ENCODE peak calls at places on chromosomes 2 and 18, in eight cellular contexts. One of them, this sample, is unnamed.

GRCh38 chr2:189566046-189566445 is 14.5 kb downstream of the SLC40A1 start:
- DNase-seq in PC-9: no peak
- DNase-seq in HCT116: no peak
- DNase-seq in neural progenitor cell: no peak
- DNase-seq in PC-3: no peak
- DNase-seq in hepatocyte: no peak
- DNase-seq in mammary epithelial cell: no peak
- DNase-seq in H1: no peak
- DNase-seq in this sample: peak; percentile 39

GRCh38 chr2:132593171-132593570 is 76.8 kb downstream of the LYPD1 start:
- DNase-seq in PC-9: peak; percentile 37
- DNase-seq in HCT116: no peak
- DNase-seq in neural progenitor cell: no peak
- DNase-seq in PC-3: no peak
- DNase-seq in hepatocyte: peak; percentile 28
- DNase-seq in mammary epithelial cell: peak; percentile 31
- DNase-seq in H1: no peak
- DNase-seq in this sample: peak; percentile 34

GRCh38 chr2:237660381-237660900 is 33.1 kb downstream of the LRRFIP1 start:
- DNase-seq in PC-9: peak; percentile 94
- DNase-seq in HCT116: no peak
- DNase-seq in neural progenitor cell: no peak
- DNase-seq in PC-3: peak; percentile 23
- DNase-seq in hepatocyte: no peak
- DNase-seq in mammary epithelial cell: no peak
- DNase-seq in H1: no peak
- DNase-seq in this sample: no peak

GRCh38 chr2:72024451-72025175 is 123.0 kb downstream of the CYP26B1 start:
- DNase-seq in PC-9: no peak
- DNase-seq in HCT116: no peak
- DNase-seq in neural progenitor cell: no peak
- DNase-seq in PC-3: no peak
- DNase-seq in hepatocyte: no peak
- DNase-seq in mammary epithelial cell: no peak
- DNase-seq in H1: no peak
- DNase-seq in this sample: peak; percentile 40

GRCh38 chr2:96407041-96407918 is 71.7 kb downstream of the NCAPH start:
- DNase-seq in PC-9: peak; percentile 71
- DNase-seq in HCT116: peak; percentile 72
- DNase-seq in neural progenitor cell: peak; percentile 81
- DNase-seq in PC-3: peak; percentile 81
- DNase-seq in hepatocyte: peak; percentile 81
- DNase-seq in mammary epithelial cell: peak; percentile 56
- DNase-seq in H1: peak; percentile 53
- DNase-seq in this sample: peak; percentile 81

GRCh38 chr18:70627100-70627802 is 338.4 kb downstream of the SOCS6 start:
- DNase-seq in PC-9: no peak
- DNase-seq in HCT116: no peak
- DNase-seq in neural progenitor cell: no peak
- DNase-seq in PC-3: no peak
- DNase-seq in hepatocyte: no peak
- DNase-seq in mammary epithelial cell: no peak
- DNase-seq in H1: no peak
- DNase-seq in this sample: no peak

GRCh38 chr2:119407430-119408220 is 24.0 kb upstream of the TMEM37 start:
- DNase-seq in PC-9: peak; percentile 44
- DNase-seq in HCT116: peak; percentile 52
- DNase-seq in neural progenitor cell: peak; percentile 70
- DNase-seq in PC-3: peak; percentile 71
- DNase-seq in hepatocyte: peak; percentile 76
- DNase-seq in mammary epithelial cell: peak; percentile 25
- DNase-seq in H1: no peak
- DNase-seq in this sample: peak; percentile 87

GRCh38 chr18:35436076-35436649 is 59.0 kb upstream of the ZNF396 start:
- DNase-seq in PC-9: peak; percentile 78
- DNase-seq in HCT116: no peak
- DNase-seq in neural progenitor cell: no peak
- DNase-seq in PC-3: peak; percentile 68
- DNase-seq in hepatocyte: no peak
- DNase-seq in mammary epithelial cell: peak; percentile 58
- DNase-seq in H1: no peak
- DNase-seq in this sample: no peak

GRCh38 chr2:152054593-152054992 is 44.3 kb downstream of the CACNB4 start:
- DNase-seq in PC-9: peak; percentile 65
- DNase-seq in HCT116: peak; percentile 36
- DNase-seq in neural progenitor cell: no peak
- DNase-seq in PC-3: peak; percentile 75
- DNase-seq in hepatocyte: no peak
- DNase-seq in mammary epithelial cell: peak; percentile 66
- DNase-seq in H1: no peak
- DNase-seq in this sample: peak; percentile 68

GRCh38 chr2:209501579-209501978 is 77.7 kb downstream of the MAP2 start:
- DNase-seq in PC-9: no peak
- DNase-seq in HCT116: no peak
- DNase-seq in neural progenitor cell: no peak
- DNase-seq in PC-3: no peak
- DNase-seq in hepatocyte: no peak
- DNase-seq in mammary epithelial cell: no peak
- DNase-seq in H1: no peak
- DNase-seq in this sample: no peak

GRCh38 chr18:34873966-34874365 is 163.9 kb downstream of the DTNA start:
- DNase-seq in PC-9: no peak
- DNase-seq in HCT116: no peak
- DNase-seq in neural progenitor cell: no peak
- DNase-seq in PC-3: no peak
- DNase-seq in hepatocyte: no peak
- DNase-seq in mammary epithelial cell: no peak
- DNase-seq in H1: no peak
- DNase-seq in this sample: no peak

GRCh38 chr2:3196716-3197115 is 180.9 kb downstream of the EIPR1 start:
- DNase-seq in PC-9: no peak
- DNase-seq in HCT116: no peak
- DNase-seq in neural progenitor cell: no peak
- DNase-seq in PC-3: no peak
- DNase-seq in hepatocyte: no peak
- DNase-seq in mammary epithelial cell: no peak
- DNase-seq in H1: no peak
- DNase-seq in this sample: no peak

GRCh38 chr2:105005170-105005569 is 32.7 kb upstream of the MRPS9 start:
- DNase-seq in PC-9: no peak
- DNase-seq in HCT116: no peak
- DNase-seq in neural progenitor cell: no peak
- DNase-seq in PC-3: peak; percentile 70
- DNase-seq in hepatocyte: peak; percentile 5
- DNase-seq in mammary epithelial cell: no peak
- DNase-seq in H1: peak; percentile 13
- DNase-seq in this sample: no peak

GRCh38 chr2:128498086-128498485 is 179.4 kb upstream of the HS6ST1 start:
- DNase-seq in PC-9: no peak
- DNase-seq in HCT116: no peak
- DNase-seq in neural progenitor cell: no peak
- DNase-seq in PC-3: no peak
- DNase-seq in hepatocyte: no peak
- DNase-seq in mammary epithelial cell: no peak
- DNase-seq in H1: no peak
- DNase-seq in this sample: no peak

GRCh38 chr2:86622878-86623548 is 652 bp downstream of the RNF103 start:
- DNase-seq in PC-9: no peak
- DNase-seq in HCT116: no peak
- DNase-seq in neural progenitor cell: no peak
- DNase-seq in PC-3: peak; percentile 26
- DNase-seq in hepatocyte: peak; percentile 81
- DNase-seq in mammary epithelial cell: peak; percentile 35
- DNase-seq in H1: no peak
- DNase-seq in this sample: peak; percentile 35

GRCh38 chr2:74092236-74092635 is 55.5 kb downstream of the BOLA3 start:
- DNase-seq in PC-9: no peak
- DNase-seq in HCT116: no peak
- DNase-seq in neural progenitor cell: no peak
- DNase-seq in PC-3: no peak
- DNase-seq in hepatocyte: no peak
- DNase-seq in mammary epithelial cell: no peak
- DNase-seq in H1: no peak
- DNase-seq in this sample: no peak

GRCh38 chr2:88180594-88181240 is 10.6 kb downstream of the THNSL2 start:
- DNase-seq in PC-9: no peak
- DNase-seq in HCT116: no peak
- DNase-seq in neural progenitor cell: no peak
- DNase-seq in PC-3: peak; percentile 80
- DNase-seq in hepatocyte: no peak
- DNase-seq in mammary epithelial cell: peak; percentile 81
- DNase-seq in H1: no peak
- DNase-seq in this sample: peak; percentile 12

GRCh38 chr2:40147360-40147759 is 304.5 kb downstream of the SLC8A1 start:
- DNase-seq in PC-9: no peak
- DNase-seq in HCT116: no peak
- DNase-seq in neural progenitor cell: no peak
- DNase-seq in PC-3: no peak
- DNase-seq in hepatocyte: no peak
- DNase-seq in mammary epithelial cell: no peak
- DNase-seq in H1: no peak
- DNase-seq in this sample: no peak

GRCh38 chr2:60677376-60677775 is 78.7 kb upstream of the PAPOLG start:
- DNase-seq in PC-9: no peak
- DNase-seq in HCT116: no peak
- DNase-seq in neural progenitor cell: no peak
- DNase-seq in PC-3: no peak
- DNase-seq in hepatocyte: peak; percentile 28
- DNase-seq in mammary epithelial cell: no peak
- DNase-seq in H1: no peak
- DNase-seq in this sample: no peak

GRCh38 chr2:189363559-189363958 is 77.7 kb upstream of the WDR75 start:
- DNase-seq in PC-9: peak; percentile 76
- DNase-seq in HCT116: peak; percentile 48
- DNase-seq in neural progenitor cell: no peak
- DNase-seq in PC-3: peak; percentile 90
- DNase-seq in hepatocyte: peak; percentile 6
- DNase-seq in mammary epithelial cell: peak; percentile 62
- DNase-seq in H1: no peak
- DNase-seq in this sample: peak; percentile 15

DNA sequence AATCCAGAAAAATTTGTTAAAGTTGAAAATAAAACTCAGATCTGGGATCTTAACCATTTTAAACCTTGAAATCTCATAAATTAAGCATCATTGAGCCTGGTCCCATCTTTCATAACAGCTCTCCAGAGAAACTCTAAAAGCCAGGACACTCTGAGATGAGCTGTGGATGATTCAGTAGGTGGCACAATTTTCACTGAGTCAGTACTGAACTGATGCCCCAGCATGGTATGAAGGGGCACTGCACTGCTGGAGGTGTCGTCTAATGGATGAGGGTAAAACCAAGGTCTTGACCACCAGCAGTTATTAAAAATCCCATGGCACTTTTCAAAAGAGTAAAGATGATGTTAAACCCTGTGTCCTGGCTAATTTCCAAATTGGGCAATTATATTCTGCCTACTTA is 170.6 kb downstream of the FIGN start:
- DNase-seq in PC-9: no peak
- DNase-seq in HCT116: no peak
- DNase-seq in neural progenitor cell: no peak
- DNase-seq in PC-3: peak; percentile 27
- DNase-seq in hepatocyte: no peak
- DNase-seq in mammary epithelial cell: peak; percentile 21
- DNase-seq in H1: no peak
- DNase-seq in this sample: no peak
- TF ChIP-seq CTCF in PC-9: no peak
- TF ChIP-seq CTCF in HCT116: no peak
- TF ChIP-seq CTCF in neural progenitor cell: no peak
- TF ChIP-seq CTCF in PC-3: peak; percentile 36
- TF ChIP-seq CTCF in hepatocyte: no peak
- TF ChIP-seq CTCF in mammary epithelial cell: peak; percentile 37
- TF ChIP-seq CTCF in H1: no peak
- TF ChIP-seq CTCF in this sample: no peak

DNA sequence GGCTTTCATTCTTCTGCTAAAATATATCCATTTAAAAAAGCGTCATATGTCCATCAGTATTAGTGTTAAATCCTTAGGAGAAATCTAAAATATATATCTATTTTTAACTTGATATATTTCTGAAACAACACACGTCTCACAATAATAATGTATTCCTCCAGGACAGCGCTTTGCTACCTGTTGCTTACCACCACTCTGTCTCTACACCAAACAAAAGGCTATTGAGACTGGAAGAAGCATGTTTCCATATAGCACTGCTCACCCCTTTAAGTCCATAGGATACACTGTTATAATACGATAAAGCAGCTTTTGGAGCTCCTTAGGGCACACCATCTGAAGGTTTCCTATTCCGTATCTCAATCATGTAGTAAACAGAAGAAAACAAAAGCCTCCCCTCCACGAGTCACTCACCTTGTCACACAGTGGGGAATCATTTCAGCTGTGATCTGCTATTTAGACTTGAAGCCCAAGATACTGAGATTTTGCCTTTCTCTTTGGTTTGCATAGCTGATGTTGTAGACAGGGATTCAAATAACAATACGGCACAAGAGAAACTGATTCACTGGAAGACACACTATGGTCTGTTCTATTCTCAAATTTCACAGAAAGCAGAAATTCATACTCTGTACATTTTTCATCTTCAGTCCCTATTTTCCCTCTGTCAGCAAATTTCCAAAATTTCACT is 187.3 kb downstream of the TCF4 start:
- DNase-seq in PC-9: no peak
- DNase-seq in HCT116: no peak
- DNase-seq in neural progenitor cell: no peak
- DNase-seq in PC-3: no peak
- DNase-seq in hepatocyte: no peak
- DNase-seq in mammary epithelial cell: no peak
- DNase-seq in H1: no peak
- DNase-seq in this sample: peak; percentile 63
- H3K4me3 ChIP-seq in PC-9: no peak overlapping the region
- H3K4me3 ChIP-seq in HCT116: no peak overlapping the region
- H3K4me3 ChIP-seq in neural progenitor cell: no peak overlapping the region
- H3K4me3 ChIP-seq in PC-3: no peak overlapping the region
- H3K4me3 ChIP-seq in hepatocyte: no peak overlapping the region
- H3K4me3 ChIP-seq in mammary epithelial cell: no peak overlapping the region
- H3K4me3 ChIP-seq in H1: no peak overlapping the region
- H3K4me3 ChIP-seq in this sample: peak overlapping the region; percentile 47

GRCh38 chr18:3584266-3584665 is 134.3 kb downstream of the TGIF1 start:
- DNase-seq in PC-9: no peak
- DNase-seq in HCT116: no peak
- DNase-seq in neural progenitor cell: no peak
- DNase-seq in PC-3: no peak
- DNase-seq in hepatocyte: no peak
- DNase-seq in mammary epithelial cell: peak; percentile 35
- DNase-seq in H1: no peak
- DNase-seq in this sample: no peak
- TF ChIP-seq EZH2 in PC-9: no peak
- TF ChIP-seq EZH2 in HCT116: no peak
- TF ChIP-seq EZH2 in neural progenitor cell: no peak
- TF ChIP-seq EZH2 in PC-3: no peak
- TF ChIP-seq EZH2 in hepatocyte: no peak
- TF ChIP-seq EZH2 in mammary epithelial cell: no peak
- TF ChIP-seq EZH2 in H1: no peak
- TF ChIP-seq EZH2 in this sample: no peak

DNA sequence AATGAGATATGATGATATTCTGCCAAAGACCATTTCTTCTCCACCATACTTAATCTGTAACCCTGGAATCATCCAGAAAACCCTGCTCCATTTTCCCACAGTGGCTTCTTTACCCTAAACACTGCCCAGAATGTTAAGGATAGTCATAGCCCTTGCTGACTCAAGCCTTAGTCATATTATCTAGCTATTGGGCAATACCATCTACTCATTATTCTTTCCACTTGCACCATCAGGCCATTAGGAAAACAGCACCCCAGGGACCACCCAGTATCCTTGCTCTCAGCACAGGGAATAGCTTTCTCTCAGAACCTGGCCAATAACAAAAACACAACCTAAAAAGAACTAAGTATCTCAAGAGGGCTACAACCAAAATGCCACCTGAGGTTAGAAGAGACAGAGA is 445.7 kb upstream of the SLC14A2 start:
- DNase-seq in PC-9: peak; percentile 58
- DNase-seq in HCT116: no peak
- DNase-seq in neural progenitor cell: no peak
- DNase-seq in PC-3: peak; percentile 75
- DNase-seq in hepatocyte: peak; percentile 28
- DNase-seq in mammary epithelial cell: peak; percentile 87
- DNase-seq in H1: no peak
- DNase-seq in this sample: peak; percentile 63
- TF ChIP-seq CTCF in PC-9: no peak
- TF ChIP-seq CTCF in HCT116: no peak
- TF ChIP-seq CTCF in neural progenitor cell: no peak
- TF ChIP-seq CTCF in PC-3: no peak
- TF ChIP-seq CTCF in hepatocyte: no peak
- TF ChIP-seq CTCF in mammary epithelial cell: peak; percentile 28
- TF ChIP-seq CTCF in H1: no peak
- TF ChIP-seq CTCF in this sample: no peak